ENCODE peak calls at places on chromosome 22, in six cellular contexts. D, R, F, Q, O and T are unnamed samples.

GRCh38 chr22:37316405-37316804 is 34.1 kb downstream of the CYTH4 start:
- DNase-seq in D (no peak), R (no peak), F (no peak), Q (no peak), O (no peak), T (no peak)

GRCh38 chr22:39471421-39472141 is 14.8 kb downstream of the MGAT3 start:
- DNase-seq in D (peak; percentile 40), R (no peak), F (peak; percentile 18), Q (no peak), O (peak; percentile 77), T (no peak)

GRCh38 chr22:47372111-47372581 is 609.7 kb downstream of the TBC1D22A start:
- DNase-seq in D (no peak), R (no peak), F (no peak), Q (no peak), O (no peak), T (no peak)

GRCh38 chr22:23270212-23270733 is 90.0 kb downstream of the BCR start:
- DNase-seq in D (peak; percentile 61), R (no peak), F (no peak), Q (no peak), O (peak; percentile 6), T (no peak)

GRCh38 chr22:28674121-28674563 is 5.5 kb downstream of the TTC28 start:
- DNase-seq in D (no peak), R (peak; percentile 45), F (peak; percentile 20), Q (peak; percentile 20), O (peak; percentile 39), T (no peak)

GRCh38 chr22:22702159-22702873 is 57.9 kb downstream of the GGTLC2 start:
- DNase-seq in D (no peak), R (no peak), F (peak; percentile 13), Q (no peak), O (no peak), T (no peak)

GRCh38 chr22:44828193-44828592 is 75.8 kb downstream of the ARHGAP8 start:
- DNase-seq in D (peak; percentile 78), R (no peak), F (peak; percentile 43), Q (no peak), O (no peak), T (no peak)

GRCh38 chr22:17748555-17749353 is 25.5 kb downstream of the BID start:
- DNase-seq in D (peak; percentile 51), R (no peak), F (no peak), Q (no peak), O (no peak), T (no peak)

GRCh38 chr22:46561435-46561905 is 24.1 kb upstream of the CELSR1 start:
- DNase-seq in D (peak; percentile 39), R (no peak), F (peak; percentile 30), Q (no peak), O (no peak), T (no peak)

GRCh38 chr22:17085277-17086091 is 684 bp downstream of the IL17RA start:
- DNase-seq in D (peak; percentile 61), R (peak; percentile 20), F (peak; percentile 35), Q (no peak), O (no peak), T (no peak)

GRCh38 chr22:39992088-39992826 is 2.5 kb upstream of the FAM83F start:
- DNase-seq in D (no peak), R (no peak), F (no peak), Q (no peak), O (no peak), T (no peak)

GRCh38 chr22:49826603-49827306 is 918 bp downstream of the BRD1 start:
- DNase-seq in D (no peak), R (peak; percentile 42), F (peak; percentile 37), Q (no peak), O (peak; percentile 46), T (no peak)

GRCh38 chr22:21951931-21952465 is 650 bp downstream of the PPM1F start:
- DNase-seq in D (no peak), R (peak; percentile 20), F (peak; percentile 37), Q (no peak), O (peak; percentile 48), T (no peak)

GRCh38 chr22:11627798-11628650 is 3900.0 kb upstream of the OR11H1 start:
- DNase-seq in D (no peak), R (no peak), F (no peak), Q (no peak), O (no peak), T (no peak)

GRCh38 chr22:37174964-37175363 is 13.1 kb downstream of the C1QTNF6 start:
- DNase-seq in D (no peak), R (no peak), F (no peak), Q (no peak), O (no peak), T (no peak)

GRCh38 chr22:22526125-22526912 is 6.2 kb upstream of the ZNF280A start:
- DNase-seq in D (no peak), R (no peak), F (no peak), Q (no peak), O (no peak), T (no peak)

GRCh38 chr22:21726650-21727049 is 8.9 kb downstream of the YPEL1 start:
- DNase-seq in D (peak; percentile 77), R (no peak), F (peak; percentile 28), Q (no peak), O (peak; percentile 11), T (peak; percentile 51)

GRCh38 chr22:26949193-26949592 is 291.8 kb downstream of the MIAT start:
- DNase-seq in D (no peak), R (no peak), F (no peak), Q (no peak), O (peak; percentile 45), T (no peak)

GRCh38 chr22:17436382-17436951 is 67.2 kb downstream of the CECR2 start:
- DNase-seq in D (no peak), R (no peak), F (no peak), Q (no peak), O (peak; percentile 25), T (no peak)

GRCh38 chr22:29230916-29231875 is 25.5 kb downstream of the EMID1 start:
- DNase-seq in D (no peak), R (no peak), F (no peak), Q (no peak), O (no peak), T (no peak)

GRCh38 chr22:33766056-33766455 is 154.2 kb downstream of the LARGE1 start:
- DNase-seq in D (no peak), R (no peak), F (no peak), Q (no peak), O (no peak), T (no peak)

GRCh38 chr22:29541845-29542244 is 11.7 kb downstream of the THOC5 start:
- DNase-seq in D (no peak), R (no peak), F (no peak), Q (no peak), O (no peak), T (no peak)

GRCh38 chr22:23231471-23232093 is 51.3 kb downstream of the BCR start:
- DNase-seq in D (peak; percentile 60), R (no peak), F (no peak), Q (no peak), O (no peak), T (no peak)

GRCh38 chr22:19478466-19479357 is at the start of gene UFD1:
- DNase-seq in D (peak; percentile 99), R (peak; percentile 81), F (peak; percentile 82), Q (peak; percentile 72), O (peak; percentile 87), T (peak; percentile 68)

GRCh38 chr22:16937811-16938210 is 70.2 kb downstream of the GAB4 start:
- DNase-seq in D (no peak), R (no peak), F (no peak), Q (no peak), O (no peak), T (no peak)

GRCh38 chr22:36617694-36618522 is 85.6 kb downstream of the CACNG2 start:
- DNase-seq in D (no peak), R (no peak), F (no peak), Q (no peak), O (no peak), T (no peak)

GRCh38 chr22:21702700-21703683 is 32.6 kb downstream of the YPEL1 start:
- DNase-seq in D (peak; percentile 83), R (no peak), F (no peak), Q (no peak), O (no peak), T (no peak)

GRCh38 chr22:50674606-50675552 is 2.3 kb downstream of the SHANK3 start:
- DNase-seq in D (peak; percentile 67), R (no peak), F (no peak), Q (no peak), O (no peak), T (peak; percentile 5)

GRCh38 chr22:44025171-44026065 is 1.3 kb downstream of the PARVB start:
- DNase-seq in D (peak; percentile 47), R (peak; percentile 93), F (peak; percentile 36), Q (no peak), O (no peak), T (no peak)